ENCODE peak calls at places on chromosomes 1 and 21, in four cellular contexts. One of them, this sample, is unnamed.

GRCh38 chr1:201898992-201899391 is 10.3 kb downstream of the SHISA4 start:
- DNase-seq in GM23248: no peak
- DNase-seq in thoracic aorta: no peak
- DNase-seq in effector memory CD4-positive, alpha-beta T cell: no peak
- DNase-seq in this sample: peak; percentile 69

GRCh38 chr1:54955359-54955758 is 25.1 kb upstream of the TMEM61 start:
- DNase-seq in GM23248: peak; percentile 64
- DNase-seq in thoracic aorta: no peak
- DNase-seq in effector memory CD4-positive, alpha-beta T cell: no peak
- DNase-seq in this sample: peak; percentile 54

GRCh38 chr1:224435999-224436398 is 1.4 kb upstream of the WDR26 start:
- DNase-seq in GM23248: peak; percentile 36
- DNase-seq in thoracic aorta: no peak
- DNase-seq in effector memory CD4-positive, alpha-beta T cell: no peak
- DNase-seq in this sample: no peak

GRCh38 chr1:155013632-155014031 is 11.0 kb downstream of the ZBTB7B start:
- DNase-seq in GM23248: no peak
- DNase-seq in thoracic aorta: no peak
- DNase-seq in effector memory CD4-positive, alpha-beta T cell: peak; percentile 46
- DNase-seq in this sample: no peak

GRCh38 chr1:217453816-217454215 is 177.1 kb downstream of the GPATCH2 start:
- DNase-seq in GM23248: no peak
- DNase-seq in thoracic aorta: no peak
- DNase-seq in effector memory CD4-positive, alpha-beta T cell: no peak
- DNase-seq in this sample: no peak

GRCh38 chr1:201463071-201463552 is 5.9 kb downstream of the PHLDA3 start:
- DNase-seq in GM23248: peak; percentile 62
- DNase-seq in thoracic aorta: no peak
- DNase-seq in effector memory CD4-positive, alpha-beta T cell: no peak
- DNase-seq in this sample: peak; percentile 78

GRCh38 chr1:90780981-90781380 is 63.9 kb upstream of the BARHL2 start:
- DNase-seq in GM23248: no peak
- DNase-seq in thoracic aorta: no peak
- DNase-seq in effector memory CD4-positive, alpha-beta T cell: no peak
- DNase-seq in this sample: no peak

GRCh38 chr1:91944087-91944486 is 5.1 kb upstream of the BRDT start:
- DNase-seq in GM23248: no peak
- DNase-seq in thoracic aorta: no peak
- DNase-seq in effector memory CD4-positive, alpha-beta T cell: no peak
- DNase-seq in this sample: peak; percentile 45

GRCh38 chr1:163346326-163346870 is 24.6 kb downstream of the NUF2 start:
- DNase-seq in GM23248: peak; percentile 30
- DNase-seq in thoracic aorta: no peak
- DNase-seq in effector memory CD4-positive, alpha-beta T cell: no peak
- DNase-seq in this sample: no peak

GRCh38 chr1:94713472-94714141 is 106.5 kb upstream of the SLC44A3 start:
- DNase-seq in GM23248: peak; percentile 100
- DNase-seq in thoracic aorta: peak; percentile 26
- DNase-seq in effector memory CD4-positive, alpha-beta T cell: no peak
- DNase-seq in this sample: peak; percentile 95

GRCh38 chr1:225849905-225850304 is 32.3 kb downstream of the TMEM63A start:
- DNase-seq in GM23248: no peak
- DNase-seq in thoracic aorta: no peak
- DNase-seq in effector memory CD4-positive, alpha-beta T cell: no peak
- DNase-seq in this sample: no peak

GRCh38 chr1:211738709-211739301 is 63.4 kb upstream of the NEK2 start:
- DNase-seq in GM23248: no peak
- DNase-seq in thoracic aorta: no peak
- DNase-seq in effector memory CD4-positive, alpha-beta T cell: no peak
- DNase-seq in this sample: no peak

GRCh38 chr21:42833439-42833815 is 45.9 kb downstream of the WDR4 start:
- DNase-seq in GM23248: no peak
- DNase-seq in thoracic aorta: no peak
- DNase-seq in effector memory CD4-positive, alpha-beta T cell: peak; percentile 25
- DNase-seq in this sample: peak; percentile 49

GRCh38 chr1:203666621-203667020 is 40.0 kb downstream of the ATP2B4 start:
- DNase-seq in GM23248: peak; percentile 30
- DNase-seq in thoracic aorta: no peak
- DNase-seq in effector memory CD4-positive, alpha-beta T cell: no peak
- DNase-seq in this sample: no peak

GRCh38 chr1:6475381-6476133 is 9.6 kb upstream of the TNFRSF25 start:
- DNase-seq in GM23248: peak; percentile 57
- DNase-seq in thoracic aorta: no peak
- DNase-seq in effector memory CD4-positive, alpha-beta T cell: peak; percentile 73
- DNase-seq in this sample: peak; percentile 39

DNA sequence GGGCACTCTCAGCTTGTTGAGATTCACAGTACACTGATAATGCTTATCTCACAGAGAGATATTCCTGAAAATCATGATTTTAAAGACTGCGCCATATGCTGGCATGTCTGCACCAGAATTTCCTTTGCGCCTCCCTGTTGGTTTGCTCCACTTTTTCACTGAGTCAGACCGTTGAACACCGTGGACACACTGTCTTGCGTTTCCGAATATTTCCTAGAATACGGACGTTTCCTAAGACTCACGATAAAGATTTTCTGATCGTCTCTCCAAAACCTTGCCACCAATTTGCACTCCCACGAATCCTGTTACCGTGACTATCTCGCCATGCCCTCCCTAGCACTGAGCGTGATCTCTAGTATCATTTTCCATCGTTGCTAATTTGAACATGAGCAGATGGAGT is 467 bp upstream of the C1orf115 start:
- DNase-seq in GM23248: no peak
- DNase-seq in thoracic aorta: no peak
- DNase-seq in effector memory CD4-positive, alpha-beta T cell: no peak
- DNase-seq in this sample: no peak
- H3K4me3 ChIP-seq in GM23248: peak overlapping the region; percentile 80
- H3K4me3 ChIP-seq in thoracic aorta: peak overlapping the region; percentile 99
- H3K4me3 ChIP-seq in effector memory CD4-positive, alpha-beta T cell: peak overlapping the region; percentile 65
- H3K4me3 ChIP-seq in this sample: peak overlapping the region; percentile 49

GRCh38 chr21:34890724-34891609 is 158.1 kb downstream of the RUNX1 start:
- DNase-seq in GM23248: peak; percentile 62
- DNase-seq in thoracic aorta: no peak
- DNase-seq in effector memory CD4-positive, alpha-beta T cell: no peak
- DNase-seq in this sample: peak; percentile 9

GRCh38 chr21:34891610-34891943 is 157.5 kb downstream of the RUNX1 start:
- DNase-seq in GM23248: no peak
- DNase-seq in thoracic aorta: no peak
- DNase-seq in effector memory CD4-positive, alpha-beta T cell: no peak
- DNase-seq in this sample: no peak

GRCh38 chr21:34894401-34894800 is 154.7 kb downstream of the RUNX1 start:
- DNase-seq in GM23248: no peak
- DNase-seq in thoracic aorta: no peak
- DNase-seq in effector memory CD4-positive, alpha-beta T cell: no peak
- DNase-seq in this sample: no peak

GRCh38 chr21:34890258-34890723 is 158.8 kb downstream of the RUNX1 start:
- DNase-seq in GM23248: no peak
- DNase-seq in thoracic aorta: no peak
- DNase-seq in effector memory CD4-positive, alpha-beta T cell: no peak
- DNase-seq in this sample: no peak

GRCh38 chr21:34892196-34892595 is 156.9 kb downstream of the RUNX1 start:
- DNase-seq in GM23248: no peak
- DNase-seq in thoracic aorta: no peak
- DNase-seq in effector memory CD4-positive, alpha-beta T cell: no peak
- DNase-seq in this sample: no peak
- H3K27me3 ChIP-seq in GM23248: no peaks in the 10 kb centered on the region
- H3K27me3 ChIP-seq in thoracic aorta: peaks cover 26% of the 10 kb centered on the region
- H3K27me3 ChIP-seq in effector memory CD4-positive, alpha-beta T cell: no peaks in the 10 kb centered on the region
- H3K27me3 ChIP-seq in this sample: no peaks in the 10 kb centered on the region

GRCh38 chr21:28459193-28459592 is 533.5 kb downstream of the LTN1 start:
- DNase-seq in GM23248: no peak
- DNase-seq in thoracic aorta: no peak
- DNase-seq in effector memory CD4-positive, alpha-beta T cell: no peak
- DNase-seq in this sample: no peak

GRCh38 chr21:28464095-28464494 is 528.6 kb downstream of the LTN1 start:
- DNase-seq in GM23248: no peak
- DNase-seq in thoracic aorta: no peak
- DNase-seq in effector memory CD4-positive, alpha-beta T cell: no peak
- DNase-seq in this sample: no peak

GRCh38 chr21:28464988-28465387 is 527.7 kb downstream of the LTN1 start:
- DNase-seq in GM23248: no peak
- DNase-seq in thoracic aorta: no peak
- DNase-seq in effector memory CD4-positive, alpha-beta T cell: no peak
- DNase-seq in this sample: no peak
- H3K4me3 ChIP-seq in GM23248: no peak overlapping the region
- H3K4me3 ChIP-seq in thoracic aorta: no peak overlapping the region
- H3K4me3 ChIP-seq in effector memory CD4-positive, alpha-beta T cell: no peak overlapping the region
- H3K4me3 ChIP-seq in this sample: no peak overlapping the region

GRCh38 chr1:230534224-230534623 is 108.1 kb upstream of the COG2 start:
- DNase-seq in GM23248: no peak
- DNase-seq in thoracic aorta: no peak
- DNase-seq in effector memory CD4-positive, alpha-beta T cell: no peak
- DNase-seq in this sample: no peak
- H3K27me3 ChIP-seq in GM23248: peaks cover 9% of the 10 kb centered on the region
- H3K27me3 ChIP-seq in thoracic aorta: no peaks in the 10 kb centered on the region
- H3K27me3 ChIP-seq in effector memory CD4-positive, alpha-beta T cell: no peaks in the 10 kb centered on the region
- H3K27me3 ChIP-seq in this sample: no peaks in the 10 kb centered on the region

GRCh38 chr1:145946477-145946986 is 11.3 kb downstream of the LIX1L start:
- DNase-seq in GM23248: no peak
- DNase-seq in thoracic aorta: no peak
- DNase-seq in effector memory CD4-positive, alpha-beta T cell: no peak
- DNase-seq in this sample: no peak

GRCh38 chr1:145949219-145949618 is 8.6 kb downstream of the LIX1L start:
- DNase-seq in GM23248: peak; percentile 20
- DNase-seq in thoracic aorta: no peak
- DNase-seq in effector memory CD4-positive, alpha-beta T cell: no peak
- DNase-seq in this sample: no peak

GRCh38 chr1:145944532-145944931 is 13.3 kb downstream of the LIX1L start:
- DNase-seq in GM23248: no peak
- DNase-seq in thoracic aorta: no peak
- DNase-seq in effector memory CD4-positive, alpha-beta T cell: no peak
- DNase-seq in this sample: no peak

GRCh38 chr1:145942891-145943290 is 14.9 kb downstream of the LIX1L start:
- DNase-seq in GM23248: peak; percentile 36
- DNase-seq in thoracic aorta: no peak
- DNase-seq in effector memory CD4-positive, alpha-beta T cell: no peak
- DNase-seq in this sample: no peak

DNA sequence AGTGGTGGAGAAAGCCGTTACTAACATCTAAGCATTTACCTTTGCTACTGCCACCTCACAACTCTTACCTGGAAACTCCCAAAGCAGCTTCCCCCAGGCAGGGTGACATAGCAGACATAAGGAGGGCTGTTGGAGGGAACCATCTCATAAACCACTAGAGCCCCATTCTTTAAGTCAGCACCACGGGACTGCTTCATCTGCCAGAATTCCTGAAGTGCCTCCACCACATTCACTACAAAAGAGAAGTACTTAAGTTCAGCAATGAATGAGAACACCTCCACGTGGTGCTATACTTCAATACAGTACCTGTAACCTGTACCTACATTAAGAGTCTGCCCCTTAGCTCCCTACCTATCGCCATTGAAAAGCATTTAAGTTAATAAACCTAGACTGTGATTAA is 10.3 kb downstream of the LIX1L start:
- DNase-seq in GM23248: no peak
- DNase-seq in thoracic aorta: no peak
- DNase-seq in effector memory CD4-positive, alpha-beta T cell: no peak
- DNase-seq in this sample: no peak
- H3K4me3 ChIP-seq in GM23248: no peak overlapping the region
- H3K4me3 ChIP-seq in thoracic aorta: no peak overlapping the region
- H3K4me3 ChIP-seq in effector memory CD4-positive, alpha-beta T cell: no peak overlapping the region
- H3K4me3 ChIP-seq in this sample: no peak overlapping the region

GRCh38 chr21:45256912-45257672 is 30.6 kb downstream of the POFUT2 start:
- DNase-seq in GM23248: no peak
- DNase-seq in thoracic aorta: no peak
- DNase-seq in effector memory CD4-positive, alpha-beta T cell: no peak
- DNase-seq in this sample: no peak
- H3K27me3 ChIP-seq in GM23248: peaks cover 16% of the 10 kb centered on the region
- H3K27me3 ChIP-seq in thoracic aorta: no peaks in the 10 kb centered on the region
- H3K27me3 ChIP-seq in effector memory CD4-positive, alpha-beta T cell: no peaks in the 10 kb centered on the region
- H3K27me3 ChIP-seq in this sample: no peaks in the 10 kb centered on the region

GRCh38 chr1:25989440-25989839 is 8.4 kb downstream of the PAFAH2 start:
- DNase-seq in GM23248: no peak
- DNase-seq in thoracic aorta: no peak
- DNase-seq in effector memory CD4-positive, alpha-beta T cell: no peak
- DNase-seq in this sample: no peak

GRCh38 chr1:25992689-25993146 is 5.1 kb downstream of the PAFAH2 start:
- DNase-seq in GM23248: no peak
- DNase-seq in thoracic aorta: no peak
- DNase-seq in effector memory CD4-positive, alpha-beta T cell: no peak
- DNase-seq in this sample: no peak

GRCh38 chr1:25989860-25990650 is 7.8 kb downstream of the PAFAH2 start:
- DNase-seq in GM23248: no peak
- DNase-seq in thoracic aorta: no peak
- DNase-seq in effector memory CD4-positive, alpha-beta T cell: no peak
- DNase-seq in this sample: no peak

GRCh38 chr1:25991937-25992688 is 5.8 kb downstream of the PAFAH2 start:
- DNase-seq in GM23248: peak; percentile 17
- DNase-seq in thoracic aorta: no peak
- DNase-seq in effector memory CD4-positive, alpha-beta T cell: no peak
- DNase-seq in this sample: no peak

GRCh38 chr1:25990702-25991395 is 7.0 kb downstream of the PAFAH2 start:
- DNase-seq in GM23248: no peak
- DNase-seq in thoracic aorta: no peak
- DNase-seq in effector memory CD4-positive, alpha-beta T cell: peak; percentile 6
- DNase-seq in this sample: no peak
- H3K4me3 ChIP-seq in GM23248: no peak overlapping the region
- H3K4me3 ChIP-seq in thoracic aorta: no peak overlapping the region
- H3K4me3 ChIP-seq in effector memory CD4-positive, alpha-beta T cell: peak overlapping the region; percentile 46
- H3K4me3 ChIP-seq in this sample: no peak overlapping the region

DNA sequence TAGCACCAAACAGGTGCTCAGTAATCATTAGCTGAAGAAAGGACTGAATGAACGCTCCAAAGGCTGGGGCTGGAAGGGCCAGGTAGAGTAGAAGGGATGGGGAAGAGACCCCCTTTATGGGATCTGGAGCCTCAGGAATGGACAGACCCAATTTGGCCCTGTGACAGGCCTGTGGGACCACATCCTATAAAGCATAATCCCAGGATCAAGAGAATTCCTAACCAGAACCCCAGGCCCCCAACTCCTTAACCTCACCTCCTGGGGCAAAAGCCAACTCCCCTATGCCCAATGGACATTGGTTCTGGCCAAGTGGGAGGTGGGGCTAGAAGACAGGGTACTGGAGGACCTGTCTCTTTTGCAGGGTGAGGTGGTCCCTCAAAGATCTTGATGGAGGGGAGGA is 9.2 kb downstream of the HPCAL4 start:
- DNase-seq in GM23248: no peak
- DNase-seq in thoracic aorta: no peak
- DNase-seq in effector memory CD4-positive, alpha-beta T cell: no peak
- DNase-seq in this sample: no peak
- H3K27me3 ChIP-seq in GM23248: peaks cover 56% of the 10 kb centered on the region
- H3K27me3 ChIP-seq in thoracic aorta: no peaks in the 10 kb centered on the region
- H3K27me3 ChIP-seq in effector memory CD4-positive, alpha-beta T cell: no peaks in the 10 kb centered on the region
- H3K27me3 ChIP-seq in this sample: peaks cover 2% of the 10 kb centered on the region

DNA sequence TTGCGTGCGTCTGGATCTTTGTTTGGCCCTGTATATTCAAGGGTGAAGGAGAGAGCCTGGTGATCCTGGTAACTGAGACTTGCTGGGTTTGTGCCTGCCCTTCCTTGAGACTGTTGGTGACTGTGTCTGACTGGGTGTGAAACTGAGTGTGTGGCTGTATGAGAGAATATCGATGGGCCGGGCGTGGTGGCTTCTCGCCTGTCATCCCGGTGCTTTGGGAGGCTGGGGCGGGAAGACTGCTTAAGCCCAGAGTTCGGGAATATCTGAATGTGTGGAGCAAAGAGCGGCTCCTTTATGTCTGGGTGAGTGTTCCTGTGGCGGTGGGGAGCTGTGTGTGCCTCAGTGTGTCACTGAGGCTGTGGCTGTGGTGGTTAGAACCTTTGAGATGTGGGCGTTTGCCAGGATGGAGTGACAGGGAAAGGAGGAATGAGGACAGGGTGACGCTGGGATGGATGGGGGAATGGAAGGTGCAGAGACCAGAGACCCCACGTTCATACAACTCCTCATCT is 2.7 kb upstream of the MARCKSL1 start:
- DNase-seq in GM23248: peak; percentile 43
- DNase-seq in thoracic aorta: no peak
- DNase-seq in effector memory CD4-positive, alpha-beta T cell: no peak
- DNase-seq in this sample: no peak
- H3K4me3 ChIP-seq in GM23248: no peak overlapping the region
- H3K4me3 ChIP-seq in thoracic aorta: no peak overlapping the region
- H3K4me3 ChIP-seq in effector memory CD4-positive, alpha-beta T cell: no peak overlapping the region
- H3K4me3 ChIP-seq in this sample: no peak overlapping the region